ENCODE peak calls at places on chromosomes 7 and 10, in four cellular contexts. One of them, this sample, is unnamed.
A peak's percentile ranks its signal among the peaks of the same experiment; 100 is the strongest.

GRCh38 chr10:51014680-51015425 is 59.4 kb upstream of the PRKG1 start:
- DNase-seq in BE2C: no peak
- DNase-seq in activated T-helper 1 cell treated with anti-CD3 and anti-CD28 coated beads, Interleukin-12 subunit alpha, Interleukin-12 subunit beta, Interleukin-2, Interleukin-4 antibody, amounts not matched to agents 30 ng/mL and 10 ng/mL and 1 ng/mL, durations not matched to agents 14 hours and 24 hours and 36 hours: no peak
- DNase-seq in Calu3: no peak
- DNase-seq in this sample: no peak

GRCh38 chr10:30413996-30414576 is 19.9 kb upstream of the MAP3K8 start:
- DNase-seq in BE2C: no peak
- DNase-seq in Calu3: peak; percentile 51
- DNase-seq in activated T-helper 1 cell treated with anti-CD3 and anti-CD28 coated beads, Interleukin-12 subunit alpha, Interleukin-12 subunit beta, Interleukin-2, Interleukin-4 antibody, amounts not matched to agents 30 ng/mL and 10 ng/mL and 1 ng/mL, durations not matched to agents 14 hours and 24 hours and 36 hours: no peak
- DNase-seq in this sample: no peak

GRCh38 chr10:55203319-55203718 is 402.3 kb upstream of the PCDH15 start:
- DNase-seq in BE2C: no peak
- DNase-seq in Calu3: no peak
- DNase-seq in activated T-helper 1 cell treated with anti-CD3 and anti-CD28 coated beads, Interleukin-12 subunit alpha, Interleukin-12 subunit beta, Interleukin-2, Interleukin-4 antibody, amounts not matched to agents 30 ng/mL and 10 ng/mL and 1 ng/mL, durations not matched to agents 14 hours and 24 hours and 36 hours: no peak
- DNase-seq in this sample: no peak

GRCh38 chr7:1669486-1669951 is 558 bp upstream of the ELFN1 start:
- DNase-seq in Calu3: no peak
- DNase-seq in BE2C: no peak
- DNase-seq in activated T-helper 1 cell treated with anti-CD3 and anti-CD28 coated beads, Interleukin-12 subunit alpha, Interleukin-12 subunit beta, Interleukin-2, Interleukin-4 antibody, amounts not matched to agents 30 ng/mL and 10 ng/mL and 1 ng/mL, durations not matched to agents 14 hours and 24 hours and 36 hours: no peak
- DNase-seq in this sample: no peak

GRCh38 chr7:134502463-134502862 is 24.9 kb upstream of the AKR1B10 start:
- DNase-seq in activated T-helper 1 cell treated with anti-CD3 and anti-CD28 coated beads, Interleukin-12 subunit alpha, Interleukin-12 subunit beta, Interleukin-2, Interleukin-4 antibody, amounts not matched to agents 30 ng/mL and 10 ng/mL and 1 ng/mL, durations not matched to agents 14 hours and 24 hours and 36 hours: no peak
- DNase-seq in Calu3: peak; percentile 23
- DNase-seq in BE2C: no peak
- DNase-seq in this sample: no peak

GRCh38 chr10:62594093-62594520 is 210.4 kb upstream of the ADO start:
- DNase-seq in activated T-helper 1 cell treated with anti-CD3 and anti-CD28 coated beads, Interleukin-12 subunit alpha, Interleukin-12 subunit beta, Interleukin-2, Interleukin-4 antibody, amounts not matched to agents 30 ng/mL and 10 ng/mL and 1 ng/mL, durations not matched to agents 14 hours and 24 hours and 36 hours: peak; percentile 27
- DNase-seq in Calu3: peak; percentile 77
- DNase-seq in BE2C: peak; percentile 47
- DNase-seq in this sample: no peak

GRCh38 chr10:100364735-100365391 is 17.8 kb downstream of the SCD start:
- DNase-seq in activated T-helper 1 cell treated with anti-CD3 and anti-CD28 coated beads, Interleukin-12 subunit alpha, Interleukin-12 subunit beta, Interleukin-2, Interleukin-4 antibody, amounts not matched to agents 30 ng/mL and 10 ng/mL and 1 ng/mL, durations not matched to agents 14 hours and 24 hours and 36 hours: no peak
- DNase-seq in BE2C: peak; percentile 75
- DNase-seq in Calu3: peak; percentile 75
- DNase-seq in this sample: peak; percentile 80

GRCh38 chr10:99777918-99778716 is 4.3 kb upstream of the ABCC2 start:
- DNase-seq in BE2C: no peak
- DNase-seq in Calu3: no peak
- DNase-seq in activated T-helper 1 cell treated with anti-CD3 and anti-CD28 coated beads, Interleukin-12 subunit alpha, Interleukin-12 subunit beta, Interleukin-2, Interleukin-4 antibody, amounts not matched to agents 30 ng/mL and 10 ng/mL and 1 ng/mL, durations not matched to agents 14 hours and 24 hours and 36 hours: no peak
- DNase-seq in this sample: no peak

GRCh38 chr7:29332875-29333482 is 138.4 kb downstream of the CHN2 start:
- DNase-seq in BE2C: no peak
- DNase-seq in Calu3: no peak
- DNase-seq in activated T-helper 1 cell treated with anti-CD3 and anti-CD28 coated beads, Interleukin-12 subunit alpha, Interleukin-12 subunit beta, Interleukin-2, Interleukin-4 antibody, amounts not matched to agents 30 ng/mL and 10 ng/mL and 1 ng/mL, durations not matched to agents 14 hours and 24 hours and 36 hours: no peak
- DNase-seq in this sample: no peak

GRCh38 chr7:42440951-42441350 is 203.9 kb upstream of the GLI3 start:
- DNase-seq in activated T-helper 1 cell treated with anti-CD3 and anti-CD28 coated beads, Interleukin-12 subunit alpha, Interleukin-12 subunit beta, Interleukin-2, Interleukin-4 antibody, amounts not matched to agents 30 ng/mL and 10 ng/mL and 1 ng/mL, durations not matched to agents 14 hours and 24 hours and 36 hours: no peak
- DNase-seq in BE2C: no peak
- DNase-seq in Calu3: no peak
- DNase-seq in this sample: no peak

GRCh38 chr7:27184342-27185012 is 555 bp downstream of the HOXA11 start:
- DNase-seq in activated T-helper 1 cell treated with anti-CD3 and anti-CD28 coated beads, Interleukin-12 subunit alpha, Interleukin-12 subunit beta, Interleukin-2, Interleukin-4 antibody, amounts not matched to agents 30 ng/mL and 10 ng/mL and 1 ng/mL, durations not matched to agents 14 hours and 24 hours and 36 hours: no peak
- DNase-seq in Calu3: peak; percentile 66
- DNase-seq in BE2C: no peak
- DNase-seq in this sample: peak; percentile 66

GRCh38 chr10:51786016-51786683 is 86.8 kb upstream of the CSTF2T start:
- DNase-seq in activated T-helper 1 cell treated with anti-CD3 and anti-CD28 coated beads, Interleukin-12 subunit alpha, Interleukin-12 subunit beta, Interleukin-2, Interleukin-4 antibody, amounts not matched to agents 30 ng/mL and 10 ng/mL and 1 ng/mL, durations not matched to agents 14 hours and 24 hours and 36 hours: no peak
- DNase-seq in BE2C: no peak
- DNase-seq in Calu3: no peak
- DNase-seq in this sample: no peak

GRCh38 chr10:73997479-73997805 is 474 bp upstream of the VCL start:
- DNase-seq in Calu3: no peak
- DNase-seq in activated T-helper 1 cell treated with anti-CD3 and anti-CD28 coated beads, Interleukin-12 subunit alpha, Interleukin-12 subunit beta, Interleukin-2, Interleukin-4 antibody, amounts not matched to agents 30 ng/mL and 10 ng/mL and 1 ng/mL, durations not matched to agents 14 hours and 24 hours and 36 hours: no peak
- DNase-seq in BE2C: no peak
- DNase-seq in this sample: no peak

GRCh38 chr7:134153493-134154093 is 26.5 kb downstream of the LRGUK start:
- DNase-seq in BE2C: no peak
- DNase-seq in Calu3: no peak
- DNase-seq in activated T-helper 1 cell treated with anti-CD3 and anti-CD28 coated beads, Interleukin-12 subunit alpha, Interleukin-12 subunit beta, Interleukin-2, Interleukin-4 antibody, amounts not matched to agents 30 ng/mL and 10 ng/mL and 1 ng/mL, durations not matched to agents 14 hours and 24 hours and 36 hours: no peak
- DNase-seq in this sample: no peak

GRCh38 chr10:132274581-132274980 is 33.2 kb downstream of the STK32C start:
- DNase-seq in BE2C: no peak
- DNase-seq in activated T-helper 1 cell treated with anti-CD3 and anti-CD28 coated beads, Interleukin-12 subunit alpha, Interleukin-12 subunit beta, Interleukin-2, Interleukin-4 antibody, amounts not matched to agents 30 ng/mL and 10 ng/mL and 1 ng/mL, durations not matched to agents 14 hours and 24 hours and 36 hours: no peak
- DNase-seq in Calu3: no peak
- DNase-seq in this sample: no peak

GRCh38 chr10:96606216-96606615 is 19.4 kb upstream of the TM9SF3 start:
- DNase-seq in Calu3: no peak
- DNase-seq in activated T-helper 1 cell treated with anti-CD3 and anti-CD28 coated beads, Interleukin-12 subunit alpha, Interleukin-12 subunit beta, Interleukin-2, Interleukin-4 antibody, amounts not matched to agents 30 ng/mL and 10 ng/mL and 1 ng/mL, durations not matched to agents 14 hours and 24 hours and 36 hours: no peak
- DNase-seq in BE2C: no peak
- DNase-seq in this sample: no peak

GRCh38 chr7:22147113-22147512 is 201.4 kb upstream of the CDCA7L start:
- DNase-seq in Calu3: no peak
- DNase-seq in activated T-helper 1 cell treated with anti-CD3 and anti-CD28 coated beads, Interleukin-12 subunit alpha, Interleukin-12 subunit beta, Interleukin-2, Interleukin-4 antibody, amounts not matched to agents 30 ng/mL and 10 ng/mL and 1 ng/mL, durations not matched to agents 14 hours and 24 hours and 36 hours: no peak
- DNase-seq in BE2C: peak; percentile 89
- DNase-seq in this sample: no peak

GRCh38 chr7:157488326-157488725 is 151.5 kb downstream of the DNAJB6 start:
- DNase-seq in BE2C: no peak
- DNase-seq in Calu3: no peak
- DNase-seq in activated T-helper 1 cell treated with anti-CD3 and anti-CD28 coated beads, Interleukin-12 subunit alpha, Interleukin-12 subunit beta, Interleukin-2, Interleukin-4 antibody, amounts not matched to agents 30 ng/mL and 10 ng/mL and 1 ng/mL, durations not matched to agents 14 hours and 24 hours and 36 hours: no peak
- DNase-seq in this sample: no peak

GRCh38 chr10:110260746-110261477 is 43.8 kb downstream of the SMNDC1 start:
- DNase-seq in activated T-helper 1 cell treated with anti-CD3 and anti-CD28 coated beads, Interleukin-12 subunit alpha, Interleukin-12 subunit beta, Interleukin-2, Interleukin-4 antibody, amounts not matched to agents 30 ng/mL and 10 ng/mL and 1 ng/mL, durations not matched to agents 14 hours and 24 hours and 36 hours: no peak
- DNase-seq in BE2C: no peak
- DNase-seq in Calu3: no peak
- DNase-seq in this sample: no peak

GRCh38 chr10:102555781-102556328 is 52.1 kb downstream of the SUFU start:
- DNase-seq in activated T-helper 1 cell treated with anti-CD3 and anti-CD28 coated beads, Interleukin-12 subunit alpha, Interleukin-12 subunit beta, Interleukin-2, Interleukin-4 antibody, amounts not matched to agents 30 ng/mL and 10 ng/mL and 1 ng/mL, durations not matched to agents 14 hours and 24 hours and 36 hours: no peak
- DNase-seq in Calu3: no peak
- DNase-seq in BE2C: peak; percentile 14
- DNase-seq in this sample: no peak

GRCh38 chr7:67447297-67447696 is 450.7 kb downstream of the TYW1 start:
- DNase-seq in Calu3: no peak
- DNase-seq in activated T-helper 1 cell treated with anti-CD3 and anti-CD28 coated beads, Interleukin-12 subunit alpha, Interleukin-12 subunit beta, Interleukin-2, Interleukin-4 antibody, amounts not matched to agents 30 ng/mL and 10 ng/mL and 1 ng/mL, durations not matched to agents 14 hours and 24 hours and 36 hours: no peak
- DNase-seq in BE2C: no peak
- DNase-seq in this sample: no peak

GRCh38 chr10:82737556-82737955 is 862.6 kb downstream of the NRG3 start:
- DNase-seq in BE2C: no peak
- DNase-seq in Calu3: no peak
- DNase-seq in activated T-helper 1 cell treated with anti-CD3 and anti-CD28 coated beads, Interleukin-12 subunit alpha, Interleukin-12 subunit beta, Interleukin-2, Interleukin-4 antibody, amounts not matched to agents 30 ng/mL and 10 ng/mL and 1 ng/mL, durations not matched to agents 14 hours and 24 hours and 36 hours: no peak
- DNase-seq in this sample: no peak

GRCh38 chr10:102191956-102192355 is 34.1 kb upstream of the ELOVL3 start:
- DNase-seq in BE2C: no peak
- DNase-seq in activated T-helper 1 cell treated with anti-CD3 and anti-CD28 coated beads, Interleukin-12 subunit alpha, Interleukin-12 subunit beta, Interleukin-2, Interleukin-4 antibody, amounts not matched to agents 30 ng/mL and 10 ng/mL and 1 ng/mL, durations not matched to agents 14 hours and 24 hours and 36 hours: no peak
- DNase-seq in Calu3: no peak
- DNase-seq in this sample: no peak

GRCh38 chr7:107948645-107949442 is 54.1 kb downstream of the LAMB1 start:
- DNase-seq in Calu3: peak; percentile 56
- DNase-seq in activated T-helper 1 cell treated with anti-CD3 and anti-CD28 coated beads, Interleukin-12 subunit alpha, Interleukin-12 subunit beta, Interleukin-2, Interleukin-4 antibody, amounts not matched to agents 30 ng/mL and 10 ng/mL and 1 ng/mL, durations not matched to agents 14 hours and 24 hours and 36 hours: no peak
- DNase-seq in BE2C: no peak
- DNase-seq in this sample: no peak

GRCh38 chr7:1210979-1211608 is 21.6 kb upstream of the UNCX start:
- DNase-seq in activated T-helper 1 cell treated with anti-CD3 and anti-CD28 coated beads, Interleukin-12 subunit alpha, Interleukin-12 subunit beta, Interleukin-2, Interleukin-4 antibody, amounts not matched to agents 30 ng/mL and 10 ng/mL and 1 ng/mL, durations not matched to agents 14 hours and 24 hours and 36 hours: no peak
- DNase-seq in BE2C: no peak
- DNase-seq in Calu3: no peak
- DNase-seq in this sample: no peak